ENCODE peak calls at places on chromosomes 1 and 21, in five cellular contexts. X, G, V, O and F are unnamed samples.

GRCh38 chr21:37670883-37671282 is 245.4 kb downstream of the KCNJ6 start:
- DNase-seq in X (no peak), G (no peak), V (no peak), O (peak), F (no peak)

GRCh38 chr1:212560933-212561460 is 47.6 kb upstream of the ATF3 start:
- DNase-seq in X (no peak), G (no peak), V (no peak), O (no peak), F (no peak)

GRCh38 chr1:14242870-14243269 is 355.6 kb upstream of the KAZN start:
- DNase-seq in X (no peak), G (no peak), V (no peak), O (no peak), F (no peak)

GRCh38 chr1:92705456-92705855 is 79.5 kb downstream of the EVI5 start:
- DNase-seq in X (no peak), G (no peak), V (no peak), O (peak), F (no peak)

GRCh38 chr1:190949932-190950331 is 472.3 kb upstream of the BRINP3 start:
- DNase-seq in X (no peak), G (no peak), V (no peak), O (no peak), F (no peak)

GRCh38 chr1:179973198-179974114 is 18.8 kb downstream of the CEP350 start:
- DNase-seq in X (no peak), G (no peak), V (no peak), O (no peak), F (no peak)

GRCh38 chr1:15029036-15029435 is 124.5 kb upstream of the TMEM51 start:
- DNase-seq in X (no peak), G (no peak), V (no peak), O (no peak), F (no peak)

GRCh38 chr1:241771117-241771516 is 76.9 kb upstream of the EXO1 start:
- DNase-seq in X (no peak), G (no peak), V (no peak), O (no peak), F (no peak)

GRCh38 chr1:198153103-198153502 is 3.7 kb upstream of the NEK7 start:
- DNase-seq in X (no peak), G (peak), V (peak), O (no peak), F (no peak)

GRCh38 chr21:15121655-15122120 is 56.9 kb upstream of the NRIP1 start:
- DNase-seq in X (no peak), G (no peak), V (peak), O (peak), F (no peak)